ENCODE peak calls at places on chromosome 17, in six cellular contexts. One of them, this sample, is unnamed.

GRCh38 chr17:37219876-37220608 is 155.7 kb upstream of the C17orf78 start:
- DNase-seq in mucosa of descending colon: no peak
- DNase-seq in ACHN: no peak
- DNase-seq in activated CD8-positive, alpha-beta memory T cell treated with anti-CD3 and anti-CD28 coated beads for 24 hours: no peak
- DNase-seq in AG09319: no peak
- DNase-seq in GDM1: no peak
- DNase-seq in this sample: no peak

GRCh38 chr17:2137342-2138098 is 82.6 kb downstream of the HIC1 start:
- DNase-seq in AG09319: no peak
- DNase-seq in GDM1: no peak
- DNase-seq in mucosa of descending colon: no peak
- DNase-seq in activated CD8-positive, alpha-beta memory T cell treated with anti-CD3 and anti-CD28 coated beads for 24 hours: no peak
- DNase-seq in ACHN: peak
- DNase-seq in this sample: no peak

GRCh38 chr17:48555183-48555615 is 10.3 kb upstream of the HOXB2 start:
- DNase-seq in AG09319: no peak
- DNase-seq in mucosa of descending colon: no peak
- DNase-seq in activated CD8-positive, alpha-beta memory T cell treated with anti-CD3 and anti-CD28 coated beads for 24 hours: no peak
- DNase-seq in ACHN: peak
- DNase-seq in GDM1: no peak
- DNase-seq in this sample: no peak

GRCh38 chr17:56028837-56029236 is 124.4 kb upstream of the ANKFN1 start:
- DNase-seq in ACHN: no peak
- DNase-seq in GDM1: no peak
- DNase-seq in mucosa of descending colon: no peak
- DNase-seq in AG09319: no peak
- DNase-seq in activated CD8-positive, alpha-beta memory T cell treated with anti-CD3 and anti-CD28 coated beads for 24 hours: no peak
- DNase-seq in this sample: no peak

GRCh38 chr17:72362466-72363335 is 241.9 kb downstream of the SOX9 start:
- DNase-seq in activated CD8-positive, alpha-beta memory T cell treated with anti-CD3 and anti-CD28 coated beads for 24 hours: no peak
- DNase-seq in ACHN: no peak
- DNase-seq in AG09319: no peak
- DNase-seq in mucosa of descending colon: no peak
- DNase-seq in GDM1: no peak
- DNase-seq in this sample: no peak

GRCh38 chr17:7190276-7190917 is 11.2 kb upstream of the ASGR1 start:
- DNase-seq in AG09319: no peak
- DNase-seq in mucosa of descending colon: no peak
- DNase-seq in GDM1: no peak
- DNase-seq in activated CD8-positive, alpha-beta memory T cell treated with anti-CD3 and anti-CD28 coated beads for 24 hours: no peak
- DNase-seq in ACHN: no peak
- DNase-seq in this sample: no peak

GRCh38 chr17:42236760-42237159 is 39.4 kb downstream of the STAT5B start:
- DNase-seq in activated CD8-positive, alpha-beta memory T cell treated with anti-CD3 and anti-CD28 coated beads for 24 hours: no peak
- DNase-seq in AG09319: no peak
- DNase-seq in GDM1: no peak
- DNase-seq in mucosa of descending colon: no peak
- DNase-seq in ACHN: no peak
- DNase-seq in this sample: no peak

GRCh38 chr17:16281351-16281750 is 64.3 kb downstream of the PIGL start:
- DNase-seq in ACHN: peak
- DNase-seq in AG09319: no peak
- DNase-seq in activated CD8-positive, alpha-beta memory T cell treated with anti-CD3 and anti-CD28 coated beads for 24 hours: no peak
- DNase-seq in GDM1: no peak
- DNase-seq in mucosa of descending colon: no peak
- DNase-seq in this sample: no peak

GRCh38 chr17:48961516-48962233 is 6.7 kb downstream of the GIP start:
- DNase-seq in mucosa of descending colon: no peak
- DNase-seq in ACHN: peak
- DNase-seq in activated CD8-positive, alpha-beta memory T cell treated with anti-CD3 and anti-CD28 coated beads for 24 hours: no peak
- DNase-seq in AG09319: no peak
- DNase-seq in GDM1: no peak
- DNase-seq in this sample: no peak

GRCh38 chr17:7881655-7882054 is 6.9 kb upstream of the CHD3 start:
- DNase-seq in ACHN: no peak
- DNase-seq in GDM1: no peak
- DNase-seq in mucosa of descending colon: no peak
- DNase-seq in activated CD8-positive, alpha-beta memory T cell treated with anti-CD3 and anti-CD28 coated beads for 24 hours: no peak
- DNase-seq in AG09319: no peak
- DNase-seq in this sample: no peak

GRCh38 chr17:69448431-69449102 is 34.1 kb downstream of the MAP2K6 start:
- DNase-seq in ACHN: peak
- DNase-seq in AG09319: no peak
- DNase-seq in mucosa of descending colon: peak
- DNase-seq in activated CD8-positive, alpha-beta memory T cell treated with anti-CD3 and anti-CD28 coated beads for 24 hours: no peak
- DNase-seq in GDM1: no peak
- DNase-seq in this sample: no peak

GRCh38 chr17:55155867-55156560 is 108.7 kb upstream of the HLF start:
- DNase-seq in AG09319: no peak
- DNase-seq in GDM1: no peak
- DNase-seq in ACHN: no peak
- DNase-seq in activated CD8-positive, alpha-beta memory T cell treated with anti-CD3 and anti-CD28 coated beads for 24 hours: no peak
- DNase-seq in mucosa of descending colon: no peak
- DNase-seq in this sample: no peak

GRCh38 chr17:21842332-21843317 is 150.3 kb downstream of the KCNJ18 start:
- DNase-seq in GDM1: no peak
- DNase-seq in mucosa of descending colon: no peak
- DNase-seq in AG09319: no peak
- DNase-seq in ACHN: no peak
- DNase-seq in activated CD8-positive, alpha-beta memory T cell treated with anti-CD3 and anti-CD28 coated beads for 24 hours: no peak
- DNase-seq in this sample: no peak

GRCh38 chr17:34358631-34359030 is 2.4 kb downstream of the CCL13 start:
- DNase-seq in mucosa of descending colon: no peak
- DNase-seq in AG09319: no peak
- DNase-seq in ACHN: no peak
- DNase-seq in GDM1: no peak
- DNase-seq in activated CD8-positive, alpha-beta memory T cell treated with anti-CD3 and anti-CD28 coated beads for 24 hours: no peak
- DNase-seq in this sample: no peak

GRCh38 chr17:48728232-48729231 is at the start of gene HOXB13:
- DNase-seq in mucosa of descending colon: peak
- DNase-seq in AG09319: no peak
- DNase-seq in activated CD8-positive, alpha-beta memory T cell treated with anti-CD3 and anti-CD28 coated beads for 24 hours: no peak
- DNase-seq in ACHN: peak
- DNase-seq in GDM1: no peak
- DNase-seq in this sample: no peak